ENCODE peak calls at places on chromosomes 1 and 21, in four cellular contexts. W is A549, I is IMR-90, T is K562. C is an unnamed sample.

GRCh38 chr1:159204791-159205141 is at the start of gene ACKR1:
- DNase-seq in T (peak), W (no peak), I (no peak), C (no peak)

GRCh38 chr1:240029418-240029817 is 62.3 kb upstream of the FMN2 start:
- DNase-seq in I (peak), W (no peak), T (no peak), C (no peak)

GRCh38 chr21:34704119-34704518 is 35.3 kb downstream of the CLIC6 start:
- DNase-seq in W (no peak), I (peak), T (no peak), C (no peak)

GRCh38 chr1:182699673-182700350 is 15.4 kb upstream of the RGS8 start:
- DNase-seq in T (no peak), I (no peak), W (no peak), C (no peak)

GRCh38 chr21:41612674-41613250 is 104.8 kb upstream of the TMPRSS2 start:
- DNase-seq in I (peak), T (peak), W (peak), C (no peak)

GRCh38 chr1:157137773-157138219 is 399 bp downstream of the ETV3 start:
- DNase-seq in W (no peak), T (no peak), I (no peak), C (no peak)

GRCh38 chr1:5651964-5652751 is 340.1 kb downstream of the NPHP4 start:
- DNase-seq in I (no peak), W (no peak), T (no peak), C (no peak)

GRCh38 chr1:48105167-48105566 is 108.0 kb upstream of the TRABD2B start:
- DNase-seq in W (no peak), I (no peak), T (no peak), C (no peak)

GRCh38 chr1:162571696-162572095 is 10.2 kb downstream of the UAP1 start:
- DNase-seq in I (no peak), W (no peak), T (no peak), C (no peak)

GRCh38 chr1:201561604-201562003 is 22.7 kb downstream of the NAV1 start:
- DNase-seq in I (no peak), W (no peak), T (no peak), C (no peak)

GRCh38 chr1:211646566-211646965 is 28.9 kb downstream of the NEK2 start:
- DNase-seq in W (no peak), I (no peak), T (no peak), C (no peak)

GRCh38 chr1:67230539-67230938 is 64.3 kb downstream of the IL23R start:
- DNase-seq in W (no peak), T (no peak), I (no peak), C (no peak)

GRCh38 chr1:178650950-178651461 is 74.0 kb upstream of the RALGPS2 start:
- DNase-seq in W (no peak), I (peak), T (no peak), C (no peak)

GRCh38 chr21:32653326-32653901 is 41.2 kb upstream of the CFAP298 start:
- DNase-seq in T (peak), I (peak), W (peak), C (no peak)

GRCh38 chr1:245835386-245835785 is 671.7 kb downstream of the SMYD3 start:
- DNase-seq in I (no peak), W (no peak), T (no peak), C (no peak)

GRCh38 chr1:41954533-41954944 is 35.8 kb upstream of the HIVEP3 start:
- DNase-seq in I (peak), W (no peak), T (no peak), C (no peak)

GRCh38 chr1:219670426-219671149 is 57.7 kb upstream of the ZC3H11B start:
- DNase-seq in I (no peak), T (no peak), W (no peak), C (no peak)

GRCh38 chr1:26302733-26303405 is 3.6 kb downstream of the UBXN11 start:
- DNase-seq in I (peak), W (no peak), T (no peak), C (no peak)

GRCh38 chr1:238664139-238664538 is 722.2 kb upstream of the CHRM3 start:
- DNase-seq in W (no peak), I (no peak), T (no peak), C (no peak)

GRCh38 chr1:10900691-10901090 is 104.2 kb upstream of the CASZ1 start:
- DNase-seq in W (no peak), I (no peak), T (no peak), C (no peak)

GRCh38 chr1:185595835-185596667 is 138.1 kb upstream of the HMCN1 start:
- DNase-seq in T (peak), W (peak), I (peak), C (peak)

GRCh38 chr1:54809496-54810074 is 8.5 kb upstream of the TTC22 start:
- DNase-seq in W (no peak), I (no peak), T (no peak), C (no peak)

GRCh38 chr1:28751315-28752056 is 14.7 kb downstream of the YTHDF2 start:
- DNase-seq in T (no peak), I (peak), W (no peak), C (no peak)

GRCh38 chr1:227891223-227891954 is 56.3 kb downstream of the WNT9A start:
- DNase-seq in W (no peak), T (no peak), I (no peak), C (no peak)

GRCh38 chr1:1091344-1092148 is 17.4 kb upstream of the RNF223 start:
- DNase-seq in W (no peak), T (peak), I (no peak), C (no peak)

GRCh38 chr1:166840309-166841302 is 1.3 kb downstream of the POGK start:
- DNase-seq in W (no peak), T (peak), I (peak), C (no peak)

DNA sequence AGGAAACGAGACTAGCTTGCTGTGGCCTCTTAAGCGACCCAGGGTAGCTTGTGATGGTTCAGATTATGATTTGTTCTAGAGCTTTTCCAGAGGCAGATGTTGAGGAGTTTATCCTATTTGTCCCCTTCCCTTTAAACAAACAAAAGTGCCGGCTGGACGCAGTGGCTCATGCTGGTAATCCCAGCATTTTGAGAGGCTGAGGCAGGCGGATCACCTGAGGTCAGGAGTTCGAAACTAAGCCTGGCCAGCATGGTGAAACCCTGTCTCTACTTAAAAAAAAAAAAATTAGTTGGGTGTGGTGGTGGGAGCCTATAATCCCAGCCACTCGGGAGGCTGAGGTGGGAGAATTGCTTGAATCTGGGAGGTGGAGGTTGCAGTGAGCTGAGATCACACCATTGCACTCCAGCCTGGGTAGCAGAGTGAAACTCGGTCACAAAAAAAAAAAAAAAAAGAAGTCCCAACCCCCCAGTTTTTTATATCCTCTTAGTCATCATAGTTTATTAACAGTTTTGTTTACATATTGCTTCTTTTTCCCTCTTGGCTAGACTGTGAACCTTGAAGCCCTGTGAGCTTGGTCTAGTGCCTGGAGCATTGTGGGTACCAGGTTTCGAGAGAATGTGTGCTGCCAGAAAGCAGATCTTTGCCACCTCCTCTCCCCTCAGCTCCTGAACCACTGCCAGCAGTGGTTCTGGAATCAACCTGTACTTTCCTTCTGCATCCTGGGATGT is 29.8 kb downstream of the MAPKAPK2 start:
- DNase-seq in I (peak), W (no peak), T (no peak), C (no peak)
- TF ChIP-seq ELK1 in I (no peak), W (no peak), T (no peak), C (no peak)

DNA sequence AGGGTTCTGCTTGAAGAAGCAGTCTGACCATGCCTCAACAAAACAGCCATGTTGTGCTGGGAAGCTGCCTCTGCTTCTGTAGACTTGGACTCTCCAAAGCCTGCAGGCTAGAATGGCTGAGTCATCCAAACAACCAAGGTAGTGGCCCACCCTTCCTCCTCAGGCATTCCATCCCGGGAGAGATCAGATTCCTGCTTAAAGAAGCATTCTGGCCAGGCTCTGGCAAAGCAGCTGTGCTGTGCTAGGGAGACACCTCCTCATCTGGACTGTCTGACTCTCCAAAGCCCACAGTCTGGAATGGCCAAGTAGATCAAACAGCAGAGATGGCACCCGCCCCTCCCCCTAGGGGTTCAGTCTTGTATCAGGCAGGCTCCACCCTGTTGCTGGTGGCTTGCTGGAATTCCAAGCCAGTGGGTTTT is 38.3 kb upstream of the F3 start:
- DNase-seq in T (peak), W (peak), I (peak), C (no peak)
- TF ChIP-seq ELK1 in T (no peak), W (no peak), I (no peak), C (no peak)

DNA sequence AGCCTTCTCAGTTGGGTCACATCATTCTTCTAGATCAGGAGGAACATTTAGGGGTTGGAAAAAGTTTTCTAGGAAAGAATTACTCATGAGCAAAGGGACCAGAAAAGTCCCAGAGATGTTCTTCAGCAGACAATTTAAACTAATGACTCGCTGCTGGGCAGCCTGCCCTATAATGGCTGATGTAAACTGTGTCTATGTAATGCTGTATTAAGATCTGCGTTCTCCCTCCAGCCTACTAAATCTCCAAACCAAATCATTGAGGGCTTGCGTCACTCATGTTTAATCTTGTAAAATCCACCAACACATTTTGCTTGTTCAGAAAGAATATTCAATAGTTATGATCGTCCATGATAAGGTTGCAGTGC is 92.1 kb downstream of the LRRC8C start:
- DNase-seq in T (no peak), W (no peak), I (peak), C (no peak)
- TF ChIP-seq ELK1 in T (no peak), W (no peak), I (no peak), C (no peak)

GRCh38 chr1:109201123-109201703 is 12.5 kb upstream of the SARS1 start:
- DNase-seq in T (peak), W (peak), I (peak), C (no peak)

GRCh38 chr1:109198043-109198695 is 15.5 kb upstream of the SARS1 start:
- DNase-seq in W (peak), T (peak), I (peak), C (no peak)

GRCh38 chr1:109197163-109198042 is 16.3 kb upstream of the SARS1 start:
- DNase-seq in I (peak), W (peak), T (peak), C (no peak)

GRCh38 chr1:109199710-109200109 is 14.0 kb upstream of the SARS1 start:
- DNase-seq in T (no peak), I (no peak), W (no peak), C (no peak)

DNA sequence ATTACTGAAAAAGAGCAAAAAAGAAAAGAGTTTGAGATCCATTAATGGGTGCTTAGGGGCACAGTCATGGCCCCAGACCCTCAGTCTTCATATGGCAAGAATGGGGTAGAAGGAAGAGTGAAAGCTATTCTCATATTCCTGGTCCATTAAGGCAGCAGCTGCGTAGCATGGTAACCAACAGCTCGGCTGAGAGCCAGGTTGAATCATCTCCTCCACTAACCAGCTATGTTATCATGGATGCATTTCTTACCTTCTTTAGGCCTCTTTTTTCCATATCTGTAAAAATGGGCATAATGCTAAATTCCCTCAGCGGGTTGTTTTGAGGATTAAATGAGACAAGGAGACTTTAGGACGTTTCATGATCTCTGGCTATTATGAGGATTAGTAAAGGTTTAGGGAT is 15.0 kb upstream of the SARS1 start:
- DNase-seq in W (no peak), T (peak), I (peak), C (no peak)
- TF ChIP-seq ELK1 in W (no peak), T (no peak), I (no peak), C (no peak)

GRCh38 chr1:114154146-114154962 is 685 bp upstream of the SYT6 start:
- DNase-seq in T (peak), I (no peak), W (no peak), C (no peak)
- TF ChIP-seq ELK1 in T (no peak), I (no peak), W (no peak), C (no peak)

DNA sequence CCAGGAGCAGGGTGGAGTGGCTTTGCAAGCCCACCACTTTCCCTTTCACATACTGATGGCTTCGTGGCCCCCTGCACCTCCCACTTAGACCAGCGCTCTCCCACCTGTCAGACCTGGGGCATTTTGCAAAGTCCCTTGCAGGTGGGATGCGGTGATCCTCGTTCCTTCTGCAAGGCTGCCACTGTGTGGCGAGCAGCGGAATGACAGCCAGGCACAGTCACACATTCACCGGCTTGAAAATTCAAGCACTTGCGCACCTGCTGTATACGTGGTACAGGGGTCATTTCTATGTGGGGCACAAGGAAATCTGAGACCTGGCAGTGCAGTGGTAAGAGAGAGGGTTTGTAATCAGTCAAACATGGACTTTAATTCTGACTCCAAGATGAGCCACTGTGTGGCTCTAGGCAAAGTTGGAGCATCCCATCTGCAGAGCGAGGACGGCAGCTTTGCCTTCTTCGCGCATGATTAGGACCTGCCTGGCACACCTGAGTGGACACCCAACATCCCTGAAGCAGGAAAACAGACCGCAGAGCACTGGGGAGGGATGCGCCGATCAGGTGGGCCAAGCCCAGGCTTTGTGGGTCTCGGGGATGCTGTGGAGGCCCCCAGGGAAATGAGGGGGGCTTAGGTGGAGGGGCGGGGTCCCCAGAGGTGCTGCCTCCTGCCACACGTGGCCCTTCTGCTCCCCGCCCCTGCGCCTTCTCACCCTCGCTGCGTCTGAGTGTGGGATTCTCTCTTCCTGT is 53.0 kb upstream of the TMEM51 start:
- DNase-seq in W (peak), I (peak), T (peak), C (no peak)
- TF ChIP-seq ELK1 in W (no peak), I (no peak), T (no peak), C (no peak)

GRCh38 chr1:153922076-153922837 is 515 bp downstream of the GATAD2B start:
- DNase-seq in I (no peak), W (peak), T (peak), C (no peak)

GRCh38 chr1:153921080-153921802 is 1.5 kb downstream of the GATAD2B start:
- DNase-seq in W (no peak), T (no peak), I (no peak), C (no peak)

GRCh38 chr1:153922838-153923652 is at the start of gene GATAD2B:
- DNase-seq in T (peak), W (peak), I (peak), C (peak)

GRCh38 chr1:153921803-153922075 is 1.0 kb downstream of the GATAD2B start:
- DNase-seq in W (no peak), I (no peak), T (no peak), C (no peak)

GRCh38 chr1:153919879-153920852 is 2.6 kb downstream of the GATAD2B start:
- DNase-seq in W (no peak), T (no peak), I (peak), C (no peak)
- TF ChIP-seq ELK1 in W (no peak), T (no peak), I (no peak), C (no peak)

C was measured in GM12878.